ENCODE peak calls at places on chromosomes 3 and 15, in four cellular contexts. Q is SHP77; I is activated CD4-positive, alpha-beta T cell treated with anti-CD3 and anti-CD28 coated beads, Interleukin-2, amount 50 U/mL, for 1 hour; O is stimulated activated CD4-positive, alpha-beta T cell treated with anti-CD3 and anti-CD28 coated beads, Interleukin-4, amount 100 ng/mL, for 1 hour. M is an unnamed sample.

GRCh38 chr3:18122264-18122663 is 302.9 kb downstream of the SATB1 start:
- DNase-seq in I (no peak), Q (no peak), O (no peak), M (no peak)

GRCh38 chr15:34810455-34811146 is 15.3 kb upstream of the ACTC1 start:
- DNase-seq in O (no peak), I (no peak), Q (no peak), M (no peak)

GRCh38 chr15:48644827-48645557 is 517 bp downstream of the FBN1 start:
- DNase-seq in O (no peak), Q (no peak), I (no peak), M (peak)

GRCh38 chr3:30578479-30578878 is 27.9 kb upstream of the TGFBR2 start:
- DNase-seq in I (no peak), O (no peak), Q (no peak), M (no peak)

GRCh38 chr15:83848315-83849050 is 194.6 kb downstream of the ADAMTSL3 start:
- DNase-seq in Q (no peak), O (no peak), I (no peak), M (no peak)

GRCh38 chr3:26084629-26085028 is 294.7 kb downstream of the OXSM start:
- DNase-seq in Q (no peak), O (no peak), I (no peak), M (no peak)

GRCh38 chr3:156558389-156558788 is 3.5 kb upstream of the SSR3 start:
- DNase-seq in I (no peak), O (no peak), Q (no peak), M (no peak)

GRCh38 chr3:194738254-194739093 is 52.8 kb downstream of the FAM43A start:
- DNase-seq in I (no peak), Q (no peak), O (no peak), M (no peak)

GRCh38 chr3:26106119-26106690 is 316.3 kb downstream of the OXSM start:
- DNase-seq in I (no peak), Q (no peak), O (no peak), M (no peak)

GRCh38 chr15:101489633-101490407 is at the start of gene PCSK6:
- DNase-seq in O (no peak), Q (no peak), I (no peak), M (no peak)

GRCh38 chr15:67469680-67470079 is 51.3 kb upstream of the C15orf61 start:
- DNase-seq in O (no peak), I (no peak), Q (no peak), M (no peak)

GRCh38 chr15:25733036-25733855 is 129.9 kb downstream of the ATP10A start:
- DNase-seq in Q (no peak), O (no peak), I (no peak), M (peak)

GRCh38 chr3:60555704-60556340 is 695.4 kb downstream of the FHIT start:
- DNase-seq in I (no peak), Q (no peak), O (no peak), M (no peak)

GRCh38 chr3:106176734-106177133 is 307.9 kb upstream of the CBLB start:
- DNase-seq in O (peak), Q (no peak), I (peak), M (peak)

GRCh38 chr3:184604039-184604955 is 42.7 kb downstream of the EPHB3 start:
- DNase-seq in Q (no peak), I (no peak), O (no peak), M (no peak)

GRCh38 chr3:49807427-49808114 is 4.5 kb downstream of the INKA1 start:
- DNase-seq in O (no peak), Q (no peak), I (no peak), M (peak)

GRCh38 chr3:42067324-42067723 is 23.8 kb upstream of the TRAK1 start:
- DNase-seq in O (no peak), I (no peak), Q (no peak), M (peak)

M was measured in B cell.